ENCODE peak calls at places on chromosomes 16 and 17, in five cellular contexts. V is heart left ventricle, C is right atrium auricular region, B is stomach, K is heart right ventricle. M is an unnamed sample.

GRCh38 chr17:18059283-18059682 is 20.1 kb downstream of the GID4 start:
- DNase-seq in C (no peak), K (no peak), V (no peak), B (no peak), M (no peak)

GRCh38 chr17:18866866-18867813 is 9.2 kb downstream of the PRPSAP2 start:
- DNase-seq in V (no peak), K (no peak), C (no peak), B (no peak), M (no peak)

GRCh38 chr17:14078027-14078426 is 8.7 kb downstream of the COX10 start:
- DNase-seq in C (no peak), B (no peak), K (no peak), V (peak; percentile 21), M (peak; percentile 55)

GRCh38 chr16:76668207-76668725 is 391.1 kb downstream of the CNTNAP4 start:
- DNase-seq in K (no peak), C (no peak), V (no peak), B (no peak), M (no peak)

GRCh38 chr16:78715673-78716072 is 616.2 kb downstream of the WWOX start:
- DNase-seq in C (no peak), V (no peak), K (no peak), B (no peak), M (no peak)

GRCh38 chr16:17470002-17470870 is 524 bp downstream of the XYLT1 start:
- DNase-seq in K (no peak), B (no peak), C (peak; percentile 60), V (no peak), M (peak; percentile 71)

GRCh38 chr17:45293413-45294211 is 23.2 kb downstream of the MAP3K14 start:
- DNase-seq in V (peak; percentile 74), B (peak; percentile 78), K (peak; percentile 74), C (peak; percentile 89), M (peak; percentile 90)

GRCh38 chr16:59192551-59193199 is 458.6 kb upstream of the GOT2 start:
- DNase-seq in K (no peak), C (no peak), B (no peak), V (no peak), M (no peak)

GRCh38 chr16:70729292-70729691 is 43.4 kb upstream of the MTSS2 start:
- DNase-seq in V (no peak), B (no peak), K (no peak), C (no peak), M (peak; percentile 41)

GRCh38 chr16:47460301-47460754 is 535 bp downstream of the ITFG1 start:
- DNase-seq in V (no peak), C (no peak), K (no peak), B (no peak), M (no peak)

GRCh38 chr16:56343661-56344517 is 81.5 kb downstream of the AMFR start:
- DNase-seq in V (no peak), B (no peak), C (no peak), K (no peak), M (peak; percentile 49)

GRCh38 chr16:82955836-82956348 is 329.1 kb downstream of the CDH13 start:
- DNase-seq in K (no peak), V (no peak), C (no peak), B (no peak), M (no peak)

GRCh38 chr16:69514366-69514765 is 51.4 kb upstream of the NFAT5 start:
- DNase-seq in B (no peak), V (no peak), K (no peak), C (no peak), M (no peak)

GRCh38 chr17:2400877-2401425 is at the start of gene MNT:
- DNase-seq in V (peak; percentile 95), K (peak; percentile 96), B (peak; percentile 95), C (peak; percentile 97), M (peak; percentile 98)

GRCh38 chr17:77087650-77088454 is 52.9 kb upstream of the SEC14L1 start:
- DNase-seq in K (no peak), C (no peak), V (no peak), B (no peak), M (no peak)

GRCh38 chr17:1224330-1224729 is 44.5 kb upstream of the ABR start:
- DNase-seq in B (no peak), C (no peak), K (no peak), V (no peak), M (no peak)

GRCh38 chr17:79923974-79924638 is 84.9 kb upstream of the CBX4 start:
- DNase-seq in B (peak; percentile 70), C (no peak), K (no peak), V (no peak), M (peak; percentile 72)

GRCh38 chr17:74354561-74354960 is 7.1 kb downstream of the BTBD17 start:
- DNase-seq in B (no peak), K (no peak), C (no peak), V (no peak), M (no peak)

GRCh38 chr16:88925540-88925887 is 51.5 kb downstream of the CBFA2T3 start:
- DNase-seq in V (no peak), K (no peak), B (no peak), C (no peak), M (no peak)

GRCh38 chr16:12679660-12680272 is 123.9 kb downstream of the CPPED1 start:
- DNase-seq in B (no peak), C (no peak), V (no peak), K (no peak), M (no peak)

GRCh38 chr17:31391496-31391949 is at the start of gene RAB11FIP4:
- DNase-seq in B (peak; percentile 22), K (no peak), V (peak; percentile 11), C (no peak), M (no peak)

GRCh38 chr16:3520398-3520797 is 19.6 kb downstream of the CLUAP1 start:
- DNase-seq in V (no peak), B (no peak), K (no peak), C (no peak), M (no peak)

GRCh38 chr17:56623383-56623782 is 29.9 kb downstream of the NOG start:
- DNase-seq in V (no peak), C (no peak), B (no peak), K (no peak), M (no peak)

GRCh38 chr17:56629450-56630187 is 36.1 kb downstream of the NOG start:
- DNase-seq in V (no peak), C (no peak), K (no peak), B (no peak), M (no peak)

GRCh38 chr17:56630202-56630601 is 36.7 kb downstream of the NOG start:
- DNase-seq in C (no peak), B (no peak), K (no peak), V (no peak), M (no peak)

GRCh38 chr17:56624947-56625346 is 31.4 kb downstream of the NOG start:
- DNase-seq in B (no peak), V (no peak), K (no peak), C (no peak), M (no peak)

DNA sequence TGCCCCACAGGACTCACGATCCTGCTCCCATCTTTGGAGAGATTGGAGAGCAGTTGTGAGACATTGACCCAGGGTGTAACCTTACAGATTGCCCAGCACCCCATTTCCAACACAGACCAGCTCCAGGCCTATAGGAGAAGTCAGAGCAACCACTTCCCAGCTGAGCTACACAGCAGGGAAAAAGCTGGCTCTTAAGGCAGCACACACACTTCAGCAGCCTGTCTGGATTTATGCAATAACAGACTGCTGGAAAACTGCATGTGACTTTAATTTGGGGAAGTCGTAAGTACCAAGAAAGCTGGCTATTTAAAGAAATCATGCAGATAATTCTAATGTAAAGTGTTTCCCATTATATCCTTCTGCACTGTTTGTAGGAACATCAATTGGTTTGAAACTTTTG is 30.8 kb downstream of the NOG start:
- DNase-seq in K (no peak), V (no peak), B (no peak), C (no peak), M (peak; percentile 17)
- H3K27me3 ChIP-seq in K (peaks cover 8% of the 10 kb centered on the region), V (no peaks in the 10 kb centered on the region), B (no peaks in the 10 kb centered on the region), C (no peaks in the 10 kb centered on the region), M (no peaks in the 10 kb centered on the region)

GRCh38 chr16:67166035-67166882 is 1.7 kb downstream of the HSF4 start:
- DNase-seq in K (no peak), V (no peak), C (no peak), B (no peak), M (no peak)

GRCh38 chr16:67169642-67170167 is 633 bp upstream of the NOL3 start:
- DNase-seq in K (peak; percentile 57), V (no peak), C (no peak), B (no peak), M (peak; percentile 83)

GRCh38 chr16:67166883-67167168 is 2.3 kb downstream of the HSF4 start:
- DNase-seq in V (no peak), K (no peak), C (no peak), B (no peak), M (no peak)

GRCh38 chr16:67169011-67169451 is 1.3 kb upstream of the NOL3 start:
- DNase-seq in V (no peak), K (no peak), B (no peak), C (no peak), M (no peak)

GRCh38 chr16:67167588-67167987 is 2.8 kb upstream of the NOL3 start:
- DNase-seq in K (no peak), B (no peak), C (no peak), V (no peak), M (peak; percentile 42)
- H3K27me3 ChIP-seq in K (peaks cover 31% of the 10 kb centered on the region), B (peaks cover 25% of the 10 kb centered on the region), C (no peaks in the 10 kb centered on the region), V (no peaks in the 10 kb centered on the region), M (no peaks in the 10 kb centered on the region)

DNA sequence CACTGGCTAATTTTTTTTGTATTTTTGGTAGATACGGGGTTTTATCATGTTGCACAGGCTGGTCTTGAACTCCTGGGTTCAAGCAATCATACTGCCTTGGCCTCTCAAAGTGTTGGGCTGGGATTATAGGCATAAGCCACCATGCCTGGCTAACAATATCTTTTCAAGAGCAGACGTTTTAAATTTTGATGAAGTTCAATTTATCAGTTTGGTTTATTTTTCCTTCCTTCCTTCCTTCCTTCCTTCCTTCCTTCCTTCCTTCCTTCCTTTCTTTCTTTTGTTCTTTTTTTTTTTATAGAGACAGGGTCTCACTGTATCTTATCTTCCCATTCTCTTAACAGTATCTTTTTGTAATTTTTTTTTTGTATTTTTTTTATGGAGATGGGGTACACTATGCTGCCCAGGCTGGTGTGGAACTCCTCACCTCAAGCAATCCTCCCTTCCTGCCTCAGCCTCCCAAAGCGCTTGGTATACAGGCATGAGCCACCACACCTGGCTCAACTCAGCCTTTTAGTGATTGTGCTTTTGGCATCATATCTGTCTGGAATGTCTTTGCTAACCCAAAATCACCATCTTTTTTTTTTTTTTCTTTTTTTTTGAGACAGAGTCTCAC is 13.6 kb upstream of the GIP start:
- DNase-seq in K (no peak), V (no peak), C (peak; percentile 16), B (no peak), M (no peak)
- H3K27me3 ChIP-seq in K (peaks cover 55% of the 10 kb centered on the region), V (peaks cover 9% of the 10 kb centered on the region), C (no peaks in the 10 kb centered on the region), B (peaks cover 20% of the 10 kb centered on the region), M (peaks cover 3% of the 10 kb centered on the region)

DNA sequence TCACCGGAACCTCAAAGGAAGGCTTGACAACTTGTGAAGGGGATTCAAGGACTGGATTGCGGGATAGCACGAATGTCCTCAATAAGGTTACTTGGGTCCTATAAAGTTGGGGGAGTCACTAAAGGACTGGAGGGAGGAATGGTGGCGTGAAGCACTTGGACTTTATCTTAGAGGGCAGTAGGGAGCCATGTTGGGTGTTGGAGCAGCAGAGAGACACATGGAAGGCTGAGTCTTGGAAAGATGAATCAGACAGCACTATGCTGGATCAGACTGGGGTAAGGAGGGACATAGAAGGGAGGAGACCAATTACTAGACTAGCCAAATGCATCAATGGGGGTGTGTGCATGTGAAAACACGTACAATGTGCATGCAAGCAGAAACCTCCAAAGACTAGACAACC is 26.1 kb upstream of the DLX4 start:
- DNase-seq in C (no peak), V (no peak), K (no peak), B (no peak), M (no peak)
- H3K27me3 ChIP-seq in C (no peaks in the 10 kb centered on the region), V (peaks cover 25% of the 10 kb centered on the region), K (peaks cover 77% of the 10 kb centered on the region), B (peaks cover 41% of the 10 kb centered on the region), M (no peaks in the 10 kb centered on the region)

M was measured in right cardiac atrium.